ENCODE peak calls at places on chromosome 18, in ten cellular contexts. L is OCI-LY7; Q is CD8-positive, alpha-beta T cell; T is K562; Y is Peyer's patch; X is left lung; Z is psoas muscle; U is A549; O is heart right ventricle; V is IMR-90. E is an unnamed sample.

GRCh38 chr18:48669991-48670750 is 131.3 kb downstream of the CTIF start:
- DNase-seq in U (no peak), Y (no peak), L (no peak), T (no peak), Z (no peak), X (no peak), Q (no peak), O (no peak), V (no peak), E (no peak)

GRCh38 chr18:23838233-23838632 is 149.0 kb downstream of the LAMA3 start:
- DNase-seq in U (no peak), Z (no peak), O (no peak), Y (no peak), X (no peak), L (no peak), T (no peak), Q (no peak), V (no peak), E (no peak)

GRCh38 chr18:48767090-48767670 is 183.6 kb downstream of the SMAD7 start:
- DNase-seq in Y (no peak), X (no peak), Z (peak; percentile 55), U (no peak), T (no peak), O (peak; percentile 72), V (peak; percentile 45), L (no peak), Q (no peak), E (no peak)

GRCh38 chr18:13446581-13447470 is 228.3 kb downstream of the LDLRAD4 start:
- DNase-seq in L (no peak), Z (no peak), T (no peak), X (no peak), U (peak; percentile 8), Y (no peak), O (no peak), V (no peak), Q (no peak), E (no peak)

GRCh38 chr18:58657081-58657480 is 14.2 kb upstream of the MALT1 start:
- DNase-seq in Y (no peak), Q (no peak), V (no peak), X (no peak), L (no peak), Z (no peak), U (no peak), T (no peak), O (no peak), E (no peak)

GRCh38 chr18:3453540-3454364 is 3.8 kb downstream of the TGIF1 start:
- DNase-seq in Y (peak; percentile 70), O (peak; percentile 49), Q (no peak), T (no peak), Z (peak; percentile 53), V (peak; percentile 98), L (peak; percentile 45), X (peak; percentile 71), U (no peak), E (peak; percentile 20)

GRCh38 chr18:47953471-47953931 is 23.0 kb upstream of the SMAD2 start:
- DNase-seq in Q (peak; percentile 6), U (no peak), T (no peak), L (peak; percentile 12), Z (peak; percentile 39), Y (peak; percentile 64), X (peak; percentile 36), V (no peak), O (peak; percentile 15), E (no peak)

GRCh38 chr18:13809521-13810252 is 14.3 kb upstream of the MC5R start:
- DNase-seq in U (no peak), O (no peak), X (no peak), L (no peak), Y (no peak), V (no peak), Q (no peak), T (no peak), Z (no peak), E (no peak)

GRCh38 chr18:69138088-69138487 is 262.6 kb upstream of the DOK6 start:
- DNase-seq in V (no peak), X (no peak), T (no peak), O (no peak), Z (no peak), L (no peak), Q (no peak), U (no peak), Y (no peak), E (no peak)

GRCh38 chr18:1917141-1917540 is 654.2 kb downstream of the METTL4 start:
- DNase-seq in U (no peak), X (no peak), Z (no peak), T (no peak), V (no peak), L (no peak), O (no peak), Y (no peak), Q (no peak), E (no peak)

GRCh38 chr18:1917546-1917945 is 653.8 kb downstream of the METTL4 start:
- DNase-seq in L (no peak), Q (no peak), U (no peak), Z (no peak), V (no peak), Y (no peak), O (no peak), X (no peak), T (no peak), E (no peak)

GRCh38 chr18:1914489-1914888 is 656.8 kb downstream of the METTL4 start:
- DNase-seq in L (peak; percentile 43), Z (no peak), T (no peak), X (no peak), Y (no peak), V (no peak), O (no peak), Q (no peak), U (peak; percentile 0), E (no peak)
- TF ChIP-seq CTCF in L (peak; percentile 78), Z (no peak), T (peak; percentile 33), X (no peak), Y (no peak), V (no peak), O (no peak), Q (no peak), U (peak; percentile 9), E (no peak)

DNA sequence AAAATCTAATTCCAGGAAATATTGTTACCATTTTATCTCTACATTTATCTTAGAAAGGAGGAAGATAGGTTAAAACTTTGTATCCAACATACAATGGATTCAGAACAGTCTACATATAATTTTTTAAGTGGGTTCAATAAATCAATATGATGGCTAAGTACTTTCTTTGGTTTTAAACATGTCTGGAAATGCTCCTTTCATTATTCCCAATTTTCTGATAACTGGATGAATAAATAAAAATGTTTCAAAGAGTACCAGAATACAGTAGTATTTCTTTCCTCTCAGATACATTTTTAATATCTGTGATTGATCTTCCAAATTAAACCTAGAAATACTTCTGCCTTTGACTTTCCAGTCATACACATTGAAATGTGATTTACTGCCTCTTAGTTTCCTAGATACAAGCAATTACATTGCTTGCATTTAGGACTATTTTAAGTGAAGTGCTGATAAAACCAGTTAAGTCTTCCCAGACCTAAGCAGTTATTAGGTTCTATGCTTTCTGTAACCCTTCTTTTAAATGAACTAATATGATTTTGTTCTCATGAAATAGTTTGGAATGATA is 283.5 kb downstream of the CCDC178 start:
- DNase-seq in Q (no peak), X (no peak), O (no peak), V (no peak), L (no peak), T (no peak), U (no peak), Y (no peak), Z (no peak), E (no peak)
- H3K4me1 ChIP-seq in Q (no peaks in the 10 kb centered on the region), X (no peaks in the 10 kb centered on the region), O (no peaks in the 10 kb centered on the region), V (no peaks in the 10 kb centered on the region), L (no peaks in the 10 kb centered on the region), T (no peaks in the 10 kb centered on the region), U (no peaks in the 10 kb centered on the region), Y (no peaks in the 10 kb centered on the region), Z (no peaks in the 10 kb centered on the region), E (no peaks in the 10 kb centered on the region)

GRCh38 chr18:63318882-63319382 is 637 bp downstream of the BCL2 start:
- DNase-seq in V (no peak), Z (no peak), L (no peak), O (no peak), T (no peak), U (no peak), Q (no peak), X (no peak), Y (no peak), E (no peak)

GRCh38 chr18:63319383-63320040 is at the start of gene BCL2:
- DNase-seq in Q (peak; percentile 34), L (peak; percentile 16), Z (no peak), Y (peak; percentile 66), U (peak; percentile 6), T (peak; percentile 28), O (peak; percentile 32), V (peak; percentile 24), X (peak; percentile 39), E (peak; percentile 31)

GRCh38 chr18:63316612-63317555 is 2.7 kb downstream of the BCL2 start:
- DNase-seq in Z (no peak), Q (no peak), U (no peak), L (no peak), O (no peak), V (no peak), T (no peak), Y (no peak), X (no peak), E (no peak)

GRCh38 chr18:63317556-63317946 is 2.0 kb downstream of the BCL2 start:
- DNase-seq in X (no peak), Z (no peak), Y (no peak), T (no peak), U (no peak), Q (no peak), V (no peak), O (no peak), L (no peak), E (no peak)

GRCh38 chr18:63317982-63318881 is 1.3 kb downstream of the BCL2 start:
- DNase-seq in Z (peak; percentile 53), O (peak; percentile 58), U (no peak), V (no peak), X (peak; percentile 54), L (no peak), T (no peak), Q (peak; percentile 67), Y (peak; percentile 95), E (peak; percentile 47)
- H3K27ac ChIP-seq in Z (peak overlapping the region; percentile 72), O (peak overlapping the region; percentile 84), U (no peak overlapping the region), V (no peak overlapping the region), X (no peak overlapping the region), L (no peak overlapping the region), T (no peak overlapping the region), Q (peak overlapping the region; percentile 73), Y (peak overlapping the region; percentile 93), E (peak overlapping the region; percentile 85)

DNA sequence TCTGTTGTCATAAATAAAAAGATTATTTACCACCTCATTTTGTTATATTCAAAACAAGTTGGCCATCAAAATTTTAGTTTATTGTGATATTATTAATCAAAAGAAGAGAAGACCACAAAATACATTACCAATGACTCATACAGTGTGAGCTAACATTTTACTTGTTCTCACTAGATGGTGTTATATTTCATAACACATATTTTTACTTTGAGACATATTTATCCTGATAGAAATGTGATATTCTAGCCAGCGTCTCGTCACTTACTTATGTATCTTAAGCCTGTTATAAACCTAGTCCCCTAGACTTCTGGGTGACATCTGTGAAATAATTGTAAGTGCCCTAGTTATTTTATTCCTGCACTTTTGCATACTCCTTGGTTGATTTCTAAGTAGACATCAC is 263.2 kb downstream of the CDH7 start:
- DNase-seq in Q (no peak), V (no peak), Z (no peak), Y (no peak), X (no peak), T (no peak), U (no peak), O (no peak), L (no peak), E (no peak)
- TF ChIP-seq CTCF in Q (no peak), V (no peak), Z (no peak), Y (no peak), X (no peak), T (no peak), U (no peak), O (no peak), L (no peak), E (no peak)

GRCh38 chr18:79554945-79555645 is 124.5 kb upstream of the CTDP1 start:
- DNase-seq in U (no peak), Z (no peak), Y (peak; percentile 42), L (no peak), O (no peak), T (no peak), Q (no peak), V (no peak), X (peak; percentile 21), E (no peak)
- H3K4me1 ChIP-seq in U (no peaks in the 10 kb centered on the region), Z (no peaks in the 10 kb centered on the region), Y (no peaks in the 10 kb centered on the region), L (no peaks in the 10 kb centered on the region), O (no peaks in the 10 kb centered on the region), T (peaks cover 14% of the 10 kb centered on the region), Q (no peaks in the 10 kb centered on the region), V (no peaks in the 10 kb centered on the region), X (no peaks in the 10 kb centered on the region), E (no peaks in the 10 kb centered on the region)

E was measured in left ventricle myocardium inferior.